ENCODE peak calls at places on chromosomes 2 and 18, in five cellular contexts. M, F, G, Y and K are unnamed samples. For H3K27me3, the result is how much of the 10 kb centered on the place peaks cover.

GRCh38 chr2:65880451-65880850 is 448.1 kb upstream of the SPRED2 start:
- DNase-seq in G (no peak), Y (no peak), M (peak), F (no peak), K (no peak)

GRCh38 chr2:66862871-66863650 is 428.1 kb downstream of the MEIS1 start:
- DNase-seq in Y (no peak), F (no peak), G (no peak), M (peak), K (peak)

GRCh38 chr2:112959109-112959591 is 18.7 kb upstream of the IL36G start:
- DNase-seq in Y (no peak), M (no peak), F (no peak), G (no peak), K (peak)

GRCh38 chr2:241849616-241850543 is 8.8 kb downstream of the PDCD1 start:
- DNase-seq in M (no peak), G (no peak), Y (no peak), F (no peak), K (no peak)

GRCh38 chr2:160168878-160169277 is 31.2 kb downstream of the ITGB6 start:
- DNase-seq in G (no peak), M (no peak), Y (no peak), F (no peak), K (no peak)

GRCh38 chr18:22170421-22171262 is 1.3 kb downstream of the GATA6 start:
- DNase-seq in G (no peak), Y (no peak), M (peak), F (no peak), K (peak)

GRCh38 chr2:74461187-74462053 is 3.2 kb downstream of the WBP1 start:
- DNase-seq in M (no peak), F (no peak), Y (peak), G (no peak), K (no peak)

GRCh38 chr2:182595650-182596049 is 120.4 kb upstream of the DNAJC10 start:
- DNase-seq in F (no peak), M (no peak), Y (no peak), G (no peak), K (no peak)

GRCh38 chr2:204706939-204707338 is 161.7 kb downstream of the PARD3B start:
- DNase-seq in G (no peak), Y (no peak), M (peak), F (no peak), K (no peak)

GRCh38 chr2:42921162-42921550 is 128.8 kb upstream of the HAAO start:
- DNase-seq in M (no peak), G (no peak), Y (no peak), F (no peak), K (no peak)

GRCh38 chr2:38750011-38750792 is 959 bp downstream of the SRSF7 start:
- DNase-seq in G (no peak), F (peak), Y (peak), M (peak), K (peak)

GRCh38 chr2:102703748-102704147 is 58.1 kb upstream of the TMEM182 start:
- DNase-seq in Y (no peak), G (peak), F (no peak), M (peak), K (peak)

GRCh38 chr2:12504443-12504842 is 212.3 kb upstream of the TRIB2 start:
- DNase-seq in G (no peak), Y (no peak), M (peak), F (no peak), K (peak)

GRCh38 chr2:60219536-60219935 is 333.9 kb downstream of the BCL11A start:
- DNase-seq in F (no peak), Y (no peak), G (no peak), M (no peak), K (no peak)

GRCh38 chr18:43471873-43472272 is 194.6 kb upstream of the SYT4 start:
- DNase-seq in G (no peak), M (no peak), F (no peak), Y (no peak), K (no peak)

GRCh38 chr18:25621144-25621543 is 269.2 kb upstream of the ZNF521 start:
- DNase-seq in Y (no peak), F (no peak), G (no peak), M (no peak), K (no peak)

GRCh38 chr2:165164201-165164600 is 39.6 kb downstream of the SCN3A start:
- DNase-seq in F (no peak), M (peak), G (no peak), Y (no peak), K (peak)

GRCh38 chr2:68043719-68044498 is 18.9 kb downstream of the C1D start:
- DNase-seq in M (peak), G (no peak), Y (no peak), F (no peak), K (peak)

GRCh38 chr2:190765386-190766173 is 115.0 kb upstream of the GLS start:
- DNase-seq in G (peak), M (peak), F (no peak), Y (no peak), K (peak)

GRCh38 chr18:78074400-78075020 is 824.9 kb downstream of the GALR1 start:
- DNase-seq in F (no peak), Y (no peak), G (no peak), M (no peak), K (no peak)

GRCh38 chr2:78201064-78201575 is 678.9 kb upstream of the LRRTM4 start:
- DNase-seq in G (no peak), M (no peak), Y (no peak), F (no peak), K (no peak)

GRCh38 chr2:189654641-189655040 is 6.6 kb upstream of the ASNSD1 start:
- DNase-seq in G (no peak), M (peak), F (no peak), Y (no peak), K (no peak)

GRCh38 chr2:123101434-123101833 is 923.7 kb upstream of the CNTNAP5 start:
- DNase-seq in F (no peak), M (no peak), G (no peak), Y (no peak), K (no peak)

GRCh38 chr2:179355881-179356280 is 91.2 kb upstream of the SESTD1 start:
- DNase-seq in M (peak), F (no peak), Y (no peak), G (no peak), K (no peak)

GRCh38 chr2:224909885-224910517 is 132.3 kb downstream of the DOCK10 start:
- DNase-seq in G (no peak), F (no peak), M (peak), Y (no peak), K (no peak)
- H3K9ac ChIP-seq in G (no peak), F (no peak), M (no peak), Y (no peak), K (no peak)

DNA sequence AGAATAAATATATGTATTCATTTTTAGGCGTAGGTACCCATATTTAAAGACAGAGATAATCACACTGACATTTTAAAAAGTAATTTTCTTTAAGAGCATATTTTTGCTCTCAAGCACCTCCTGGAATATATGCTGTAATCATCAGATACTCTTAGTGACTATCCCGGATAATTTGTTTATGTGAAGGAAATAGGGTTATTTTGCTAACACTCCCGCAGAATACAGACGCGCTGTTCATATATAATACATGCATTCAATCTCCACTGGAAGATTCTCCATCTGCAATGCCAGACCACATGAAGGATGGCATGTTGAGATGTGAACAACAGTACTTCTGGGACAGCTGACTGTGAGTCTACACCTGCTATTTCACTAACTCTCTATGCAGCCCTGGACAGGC is 430.7 kb downstream of the TMX3 start:
- DNase-seq in F (no peak), Y (no peak), M (no peak), G (no peak), K (no peak)
- H3K27me3 ChIP-seq in F (under half), Y (under half), M (under half), G (under half), K (under half)

GRCh38 chr2:101121174-101121573 is 30.0 kb downstream of the TBC1D8 start:
- DNase-seq in F (peak), Y (no peak), M (no peak), G (no peak), K (no peak)

GRCh38 chr2:101124061-101124460 is 27.1 kb downstream of the TBC1D8 start:
- DNase-seq in G (no peak), Y (no peak), M (peak), F (no peak), K (peak)

GRCh38 chr2:101119431-101119830 is 31.8 kb downstream of the TBC1D8 start:
- DNase-seq in G (no peak), M (peak), Y (no peak), F (no peak), K (peak)

GRCh38 chr2:101116841-101117552 is 34.2 kb downstream of the TBC1D8 start:
- DNase-seq in G (no peak), M (no peak), F (no peak), Y (no peak), K (no peak)

DNA sequence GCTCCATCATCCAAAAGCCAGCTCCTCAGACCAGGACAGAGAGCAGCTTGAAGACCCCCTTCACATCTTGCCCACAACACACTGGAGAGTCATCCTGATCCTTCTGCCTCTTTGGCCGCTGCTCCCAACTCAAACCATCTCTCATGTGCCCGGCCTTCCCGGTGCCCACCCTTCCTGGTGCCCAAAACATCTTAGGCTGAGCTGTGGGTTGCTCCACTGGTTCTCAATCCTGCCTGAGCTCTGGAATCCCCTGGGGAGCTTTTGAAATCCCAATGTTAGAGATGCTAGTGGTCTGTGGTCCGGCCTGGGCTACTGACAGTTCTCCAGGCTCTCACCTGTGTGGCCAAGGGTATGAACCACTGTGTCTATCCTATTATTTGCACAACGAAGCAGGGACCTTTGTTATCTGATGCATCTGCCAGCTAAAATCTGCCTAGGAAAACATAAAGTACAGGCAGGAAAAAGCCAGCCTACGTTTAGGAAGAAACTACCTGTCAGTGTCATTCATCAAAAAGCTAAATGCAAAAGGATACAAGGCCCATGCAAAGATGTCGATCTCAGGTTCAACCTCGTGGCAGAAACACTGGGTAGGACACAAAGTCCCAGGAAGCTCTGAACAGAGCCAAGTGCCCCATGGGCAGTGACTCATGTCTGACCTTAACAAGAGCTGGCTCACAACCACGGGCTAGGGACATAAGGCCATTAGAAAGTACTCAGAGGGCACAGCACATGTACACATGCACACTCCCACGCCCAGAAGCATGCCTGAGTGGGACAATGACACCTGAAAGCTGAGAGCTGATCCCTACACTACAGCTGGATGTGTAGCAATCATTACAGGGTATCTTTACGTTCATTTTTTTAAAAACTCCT is 30.8 kb downstream of the TBC1D8 start:
- DNase-seq in G (peak), M (peak), Y (no peak), F (peak), K (peak)
- H3K9ac ChIP-seq in G (peak), M (peak), Y (no peak), F (no peak), K (peak)

DNA sequence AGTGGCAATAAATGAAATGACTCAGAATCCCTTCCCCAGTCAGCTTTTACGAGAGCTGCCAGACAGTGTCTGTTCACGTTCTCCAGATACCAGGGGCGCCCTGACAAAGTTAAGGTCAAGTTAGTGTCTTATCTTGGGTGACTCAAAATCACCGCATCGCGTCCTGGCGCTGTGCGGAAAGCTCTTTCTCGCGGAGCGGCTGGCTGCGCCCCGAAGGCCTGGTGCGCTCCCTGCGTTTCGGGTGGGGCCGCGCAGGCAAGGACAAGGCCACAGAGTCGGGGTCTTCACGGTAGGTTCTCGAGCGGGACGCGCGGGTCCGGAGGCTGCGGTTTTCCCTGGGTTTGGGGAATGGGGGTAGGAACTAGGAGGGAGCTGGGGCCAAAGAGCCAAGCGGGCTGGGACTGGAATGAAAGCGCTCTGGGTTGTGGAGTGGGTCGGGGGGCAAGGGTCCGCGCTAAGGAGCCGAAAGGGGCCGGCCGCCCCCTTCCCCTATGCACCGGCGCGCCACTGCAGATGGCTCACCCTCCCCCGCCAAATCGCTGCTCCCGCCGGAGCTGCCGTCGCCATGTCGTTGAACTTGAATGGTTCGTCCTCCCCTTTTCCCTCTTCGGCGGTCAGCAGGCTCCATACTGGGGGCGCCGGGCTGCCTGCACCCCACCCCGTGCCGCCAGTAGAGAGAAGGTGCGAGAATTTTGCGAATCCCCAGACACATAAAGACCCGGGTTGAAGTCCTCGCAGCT is 2.6 kb upstream of the HOXD11 start:
- DNase-seq in F (no peak), M (no peak), Y (no peak), G (no peak), K (peak)
- H3K27me3 ChIP-seq in F (half or more), M (half or more), Y (under half), G (under half), K (under half)